ENCODE peak calls at places on chromosomes 16 and 17, in eight cellular contexts. G is HL-60, Q is SK-N-SH, O is thoracic aorta, Y is left ventricle myocardium inferior, S is breast epithelium, X is GM23338, C is psoas muscle. D is an unnamed sample.
A peak's percentile ranks its signal among the peaks of the same experiment; 100 is the strongest.

GRCh38 chr16:10600792-10601443 is 20.5 kb upstream of the EMP2 start:
- DNase-seq in X (no peak), Q (no peak), O (no peak), G (no peak), Y (no peak), C (no peak), S (no peak), D (no peak)

GRCh38 chr16:86137359-86137758 is 238.4 kb downstream of the IRF8 start:
- DNase-seq in C (no peak), O (no peak), X (no peak), G (no peak), Q (no peak), S (no peak), Y (no peak), D (no peak)

GRCh38 chr16:50386819-50387218 is 18.0 kb upstream of the BRD7 start:
- DNase-seq in S (no peak), C (no peak), G (no peak), Y (no peak), O (no peak), X (no peak), Q (peak; percentile 61), D (no peak)

GRCh38 chr16:65889533-65889966 is 476.9 kb upstream of the CDH5 start:
- DNase-seq in G (no peak), X (no peak), Y (no peak), C (no peak), Q (no peak), O (no peak), S (no peak), D (no peak)

GRCh38 chr16:11465675-11466074 is 120.4 kb downstream of the RMI2 start:
- DNase-seq in Y (no peak), G (no peak), O (no peak), Q (no peak), X (no peak), S (no peak), C (no peak), D (no peak)

GRCh38 chr16:9489823-9490467 is 398.5 kb downstream of the HAPSTR1 start:
- DNase-seq in O (no peak), Y (peak; percentile 66), Q (no peak), G (no peak), X (peak; percentile 15), C (no peak), S (no peak), D (peak; percentile 79)

GRCh38 chr16:19515765-19516164 is 6.1 kb downstream of the GDE1 start:
- DNase-seq in G (no peak), S (no peak), X (no peak), C (no peak), O (no peak), Y (no peak), Q (no peak), D (no peak)

GRCh38 chr17:81687770-81688541 is 4.1 kb downstream of the HGS start:
- DNase-seq in C (no peak), S (no peak), Y (no peak), Q (peak; percentile 19), G (no peak), O (no peak), X (no peak), D (no peak)

GRCh38 chr16:86510465-86511261 is at the start of gene FOXF1:
- DNase-seq in C (peak; percentile 50), G (no peak), Y (no peak), Q (no peak), O (no peak), S (no peak), X (peak; percentile 64), D (no peak)

GRCh38 chr16:986925-987581 is 5.5 kb downstream of the SOX8 start:
- DNase-seq in X (no peak), C (no peak), G (no peak), O (no peak), Q (peak; percentile 61), Y (no peak), S (no peak), D (no peak)

GRCh38 chr16:984736-985135 is 3.2 kb downstream of the SOX8 start:
- DNase-seq in C (no peak), Q (peak; percentile 43), S (no peak), Y (no peak), G (no peak), X (no peak), O (no peak), D (no peak)

GRCh38 chr16:986411-986810 is 4.8 kb downstream of the SOX8 start:
- DNase-seq in Y (no peak), S (no peak), X (no peak), O (no peak), C (no peak), Q (no peak), G (no peak), D (no peak)

GRCh38 chr16:985237-985636 is 3.7 kb downstream of the SOX8 start:
- DNase-seq in S (no peak), Q (no peak), Y (no peak), X (no peak), O (no peak), G (no peak), C (no peak), D (no peak)

DNA sequence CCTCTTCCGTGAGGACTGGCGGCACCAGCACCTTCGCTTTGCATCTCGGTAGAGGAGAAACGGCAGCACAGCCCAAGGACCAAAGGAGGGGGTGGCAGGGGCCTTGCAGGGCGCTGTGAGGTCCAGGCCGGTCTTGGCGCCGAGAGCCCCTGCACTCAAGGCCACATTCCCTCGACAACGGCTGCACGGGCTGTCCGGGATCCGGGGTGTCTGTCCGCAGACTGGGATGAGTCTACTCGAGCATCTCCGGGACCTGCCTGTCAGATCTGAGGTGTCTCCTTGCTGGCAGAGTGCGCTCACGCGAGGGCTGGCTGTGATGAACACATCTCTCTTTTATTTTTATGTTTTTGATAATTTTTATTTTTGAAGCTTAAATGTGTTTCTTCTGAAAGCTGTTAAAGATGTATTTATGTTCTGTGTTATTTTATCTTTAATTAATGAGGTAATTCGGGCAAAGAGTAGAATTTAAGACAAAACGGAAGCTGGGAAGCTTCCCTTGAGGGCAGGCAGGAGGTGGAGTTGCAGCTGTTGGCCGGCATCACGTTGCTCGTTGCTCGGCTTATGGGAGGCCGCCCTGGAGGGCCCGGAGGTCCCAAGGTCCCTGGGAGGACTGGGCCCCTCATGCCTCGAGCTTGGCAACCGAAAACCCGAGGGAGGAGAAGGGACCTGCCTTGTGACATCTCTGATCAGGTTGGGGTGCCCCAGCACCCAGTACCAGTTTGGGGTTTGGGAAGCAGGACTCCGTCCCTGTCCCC is 4.3 kb downstream of the SOX8 start:
- DNase-seq in X (no peak), Y (no peak), G (no peak), O (no peak), S (no peak), C (no peak), Q (peak; percentile 41), D (no peak)
- H3K4me3 ChIP-seq in X (no peak overlapping the region), Y (no peak overlapping the region), G (no peak overlapping the region), O (no peak overlapping the region), S (no peak overlapping the region), C (no peak overlapping the region), Q (no peak overlapping the region), D (peak overlapping the region; percentile 12)

DNA sequence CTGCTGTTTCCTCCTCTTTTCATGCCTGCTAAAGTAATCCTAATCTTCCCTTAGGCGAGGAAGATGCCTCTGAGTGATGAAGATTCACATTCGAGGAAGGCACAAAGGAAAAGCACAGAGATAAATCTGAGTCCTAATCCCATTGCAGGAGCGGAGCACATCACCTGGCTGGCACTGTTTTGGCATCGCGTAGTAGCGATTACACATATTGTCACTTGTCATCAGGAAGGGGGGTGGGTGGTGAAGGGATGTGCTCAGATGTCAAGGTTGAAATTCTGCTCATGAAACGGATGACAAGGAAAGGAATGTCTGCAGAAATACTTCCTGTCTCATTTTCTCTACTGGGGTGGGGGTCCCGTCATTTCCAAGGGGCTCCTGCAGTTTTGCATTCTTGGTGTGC is 363.1 kb upstream of the EEF2KMT start:
- DNase-seq in X (no peak), Y (no peak), S (no peak), C (no peak), G (no peak), O (no peak), Q (peak; percentile 14), D (no peak)
- H3K27ac ChIP-seq in X (no peak overlapping the region), Y (no peak overlapping the region), S (no peak overlapping the region), C (no peak overlapping the region), G (no peak overlapping the region), O (no peak overlapping the region), Q (no peak overlapping the region), D (no peak overlapping the region)

DNA sequence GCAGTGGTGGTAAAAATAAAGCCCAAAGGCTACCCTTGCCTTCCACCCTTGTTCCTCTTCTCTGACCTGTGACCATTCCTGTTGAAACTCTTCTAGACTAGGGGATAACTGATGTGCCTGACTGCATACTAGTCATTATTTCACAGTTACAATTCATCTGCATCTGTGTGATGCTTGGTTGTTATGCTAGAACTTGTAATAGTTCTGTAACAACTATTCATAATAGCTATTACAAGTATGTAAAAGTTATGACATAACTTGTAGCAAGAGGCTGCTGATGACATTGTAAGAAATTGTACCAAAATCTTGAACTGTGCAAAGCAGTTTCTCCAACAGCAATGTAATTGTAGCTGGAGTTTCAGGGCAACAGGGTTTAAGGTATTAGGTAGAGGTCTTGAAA is 2.4 kb upstream of the VAC14 start:
- DNase-seq in X (no peak), O (no peak), C (no peak), S (no peak), Y (no peak), G (no peak), Q (no peak), D (no peak)
- H3K27me3 ChIP-seq in X (peaks cover 30% of the 10 kb centered on the region), O (no peaks in the 10 kb centered on the region), C (no peaks in the 10 kb centered on the region), S (no peaks in the 10 kb centered on the region), Y (peaks cover 27% of the 10 kb centered on the region), G (no peaks in the 10 kb centered on the region), Q (no peaks in the 10 kb centered on the region), D (no peaks in the 10 kb centered on the region)

GRCh38 chr16:17345043-17345442 is 125.7 kb downstream of the XYLT1 start:
- DNase-seq in Y (peak; percentile 46), G (no peak), S (peak; percentile 89), O (no peak), C (peak; percentile 75), Q (no peak), X (no peak), D (no peak)

GRCh38 chr16:17346774-17347569 is 123.8 kb downstream of the XYLT1 start:
- DNase-seq in S (no peak), O (no peak), Q (no peak), Y (no peak), X (no peak), C (no peak), G (no peak), D (no peak)

GRCh38 chr16:17347624-17348023 is 123.1 kb downstream of the XYLT1 start:
- DNase-seq in Y (peak; percentile 53), C (no peak), O (no peak), X (no peak), G (no peak), S (no peak), Q (no peak), D (no peak)

GRCh38 chr16:17348042-17348783 is 122.5 kb downstream of the XYLT1 start:
- DNase-seq in S (no peak), O (no peak), C (no peak), X (no peak), Y (no peak), G (peak; percentile 76), Q (no peak), D (no peak)

DNA sequence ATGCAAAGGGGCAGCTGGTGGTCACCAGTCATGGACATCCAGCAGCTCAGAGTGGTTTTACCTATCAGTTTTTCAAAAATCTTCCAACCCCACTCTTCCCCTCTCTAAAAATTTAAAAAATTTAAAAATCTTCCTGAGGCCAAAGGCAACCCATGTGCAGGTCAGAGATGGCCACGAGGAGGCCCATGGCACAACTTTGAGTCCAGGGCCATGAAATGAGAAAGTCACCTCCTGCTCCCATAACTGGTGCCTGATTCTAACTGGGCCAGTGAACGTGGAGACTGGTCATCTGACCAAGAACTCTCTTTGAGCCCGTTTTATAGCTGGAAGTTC is 124.4 kb downstream of the XYLT1 start:
- DNase-seq in Y (no peak), O (no peak), G (no peak), X (no peak), C (no peak), S (no peak), Q (no peak), D (no peak)
- H3K4me3 ChIP-seq in Y (no peak overlapping the region), O (no peak overlapping the region), G (no peak overlapping the region), X (no peak overlapping the region), C (no peak overlapping the region), S (no peak overlapping the region), Q (no peak overlapping the region), D (no peak overlapping the region)